ENCODE peak calls at places on chromosomes 11 and 22, in eight cellular contexts. O is endothelial cell of umbilical vein, P is astrocyte of the spinal cord, E is natural killer cell, M is GM12865, T is stomach, Y is tibial nerve, G is thoracic aorta. L is an unnamed sample.

GRCh38 chr22:24067587-24068376 is 56.7 kb downstream of the CABIN1 start:
- DNase-seq in O (no peak), P (no peak), E (no peak), M (no peak), T (peak; percentile 50), Y (no peak), G (no peak), L (no peak)

GRCh38 chr11:118691926-118692830 is 12.7 kb upstream of the TREH start:
- DNase-seq in O (no peak), P (peak; percentile 29), E (peak; percentile 52), M (peak; percentile 91), T (no peak), Y (no peak), G (no peak), L (no peak)

GRCh38 chr11:61679893-61680621 is at the start of gene DAGLA:
- DNase-seq in O (peak; percentile 54), P (peak; percentile 44), E (peak; percentile 87), M (peak; percentile 59), T (peak; percentile 83), Y (peak; percentile 62), G (no peak), L (peak; percentile 51)

GRCh38 chr11:75263944-75264349 is 23.4 kb downstream of the TPBGL start:
- DNase-seq in O (peak; percentile 28), P (no peak), E (no peak), M (no peak), T (no peak), Y (no peak), G (no peak), L (no peak)

GRCh38 chr11:128310005-128310404 is 277.4 kb downstream of the ETS1 start:
- DNase-seq in O (no peak), P (no peak), E (no peak), M (no peak), T (no peak), Y (no peak), G (no peak), L (no peak)

GRCh38 chr11:2150206-2150847 is 10.7 kb downstream of the INS start:
- DNase-seq in O (peak; percentile 75), P (peak; percentile 74), E (no peak), M (no peak), T (no peak), Y (peak; percentile 20), G (no peak), L (no peak)

GRCh38 chr11:1640076-1640946 is 10.7 kb downstream of the KRTAP5-5 start:
- DNase-seq in O (no peak), P (no peak), E (no peak), M (peak; percentile 17), T (peak; percentile 43), Y (no peak), G (no peak), L (no peak)

GRCh38 chr22:27573280-27573711 is 228.3 kb downstream of the MN1 start:
- DNase-seq in O (no peak), P (no peak), E (no peak), M (no peak), T (no peak), Y (no peak), G (no peak), L (no peak)

GRCh38 chr11:125071831-125072209 is 8.7 kb downstream of the SLC37A2 start:
- DNase-seq in O (no peak), P (no peak), E (no peak), M (no peak), T (no peak), Y (no peak), G (no peak), L (no peak)

GRCh38 chr11:72395993-72396392 is 38.3 kb downstream of the CLPB start:
- DNase-seq in O (no peak), P (no peak), E (no peak), M (no peak), T (no peak), Y (no peak), G (no peak), L (no peak)

GRCh38 chr11:114149689-114150407 is 90.3 kb downstream of the ZBTB16 start:
- DNase-seq in O (no peak), P (no peak), E (no peak), M (no peak), T (no peak), Y (no peak), G (no peak), L (no peak)

GRCh38 chr11:7677071-7677470 is 3.8 kb upstream of the CYB5R2 start:
- DNase-seq in O (peak; percentile 19), P (peak; percentile 14), E (no peak), M (no peak), T (no peak), Y (no peak), G (no peak), L (no peak)

GRCh38 chr11:70364745-70365535 is 33.4 kb upstream of the CTTN start:
- DNase-seq in O (no peak), P (no peak), E (peak; percentile 65), M (no peak), T (no peak), Y (no peak), G (no peak), L (no peak)

GRCh38 chr11:77052531-77052930 is 14.2 kb upstream of the CAPN5 start:
- DNase-seq in O (no peak), P (no peak), E (no peak), M (no peak), T (no peak), Y (no peak), G (no peak), L (no peak)

GRCh38 chr22:41845380-41846267 is 12.7 kb downstream of the SREBF2 start:
- DNase-seq in O (no peak), P (no peak), E (no peak), M (no peak), T (peak; percentile 41), Y (no peak), G (no peak), L (no peak)
- TF ChIP-seq CTCF in O (no peak), P (no peak), E (no peak), M (no peak), T (no peak), Y (no peak), G (no peak), L (no peak)

DNA sequence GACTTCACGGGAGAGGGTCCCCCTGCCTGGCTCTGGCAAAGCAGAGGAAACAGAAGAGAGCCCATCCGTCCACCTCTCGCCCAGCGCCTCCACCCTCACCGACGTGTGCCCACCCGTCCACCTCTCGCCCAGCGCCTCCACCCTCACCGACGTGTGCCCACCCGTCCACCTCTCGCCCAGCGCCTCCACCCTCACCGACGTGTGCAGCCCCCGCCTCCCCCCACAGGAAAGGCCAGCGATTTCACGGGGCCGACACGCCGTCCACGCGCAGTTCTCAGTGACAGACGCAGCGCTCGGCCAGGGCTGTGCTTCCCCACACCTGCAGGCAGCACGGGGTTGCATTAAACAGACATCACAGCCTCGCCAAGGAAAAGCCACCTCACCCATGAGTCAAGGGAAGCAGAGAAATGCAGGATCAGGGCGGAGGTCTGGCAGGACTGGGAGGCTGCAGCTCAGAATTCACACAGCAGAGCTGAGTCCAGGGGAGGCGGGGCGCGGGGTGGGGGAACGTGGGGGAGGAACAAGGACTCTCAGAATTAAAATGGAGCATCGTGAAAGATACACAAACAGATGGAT is 377.8 kb downstream of the BRD1 start:
- DNase-seq in O (no peak), P (no peak), E (no peak), M (no peak), T (no peak), Y (no peak), G (no peak), L (no peak)
- TF ChIP-seq CTCF in O (no peak), P (no peak), E (no peak), M (no peak), T (no peak), Y (no peak), G (no peak), L (no peak)

GRCh38 chr11:80727315-80727714 is 1286.5 kb upstream of the TENM4 start:
- DNase-seq in O (no peak), P (no peak), E (no peak), M (peak; percentile 61), T (no peak), Y (no peak), G (no peak), L (no peak)
- TF ChIP-seq CTCF in O (peak; percentile 20), P (peak; percentile 35), E (no peak), M (peak; percentile 52), T (no peak), Y (no peak), G (no peak), L (no peak)

GRCh38 chr11:46826310-46827044 is 19.6 kb downstream of the CKAP5 start:
- DNase-seq in O (peak; percentile 86), P (peak; percentile 77), E (peak; percentile 77), M (peak; percentile 66), T (peak; percentile 82), Y (peak; percentile 74), G (peak; percentile 29), L (peak; percentile 63)
- TF ChIP-seq CTCF in O (no peak), P (no peak), E (no peak), M (no peak), T (peak; percentile 21), Y (peak; percentile 17), G (no peak), L (no peak)

DNA sequence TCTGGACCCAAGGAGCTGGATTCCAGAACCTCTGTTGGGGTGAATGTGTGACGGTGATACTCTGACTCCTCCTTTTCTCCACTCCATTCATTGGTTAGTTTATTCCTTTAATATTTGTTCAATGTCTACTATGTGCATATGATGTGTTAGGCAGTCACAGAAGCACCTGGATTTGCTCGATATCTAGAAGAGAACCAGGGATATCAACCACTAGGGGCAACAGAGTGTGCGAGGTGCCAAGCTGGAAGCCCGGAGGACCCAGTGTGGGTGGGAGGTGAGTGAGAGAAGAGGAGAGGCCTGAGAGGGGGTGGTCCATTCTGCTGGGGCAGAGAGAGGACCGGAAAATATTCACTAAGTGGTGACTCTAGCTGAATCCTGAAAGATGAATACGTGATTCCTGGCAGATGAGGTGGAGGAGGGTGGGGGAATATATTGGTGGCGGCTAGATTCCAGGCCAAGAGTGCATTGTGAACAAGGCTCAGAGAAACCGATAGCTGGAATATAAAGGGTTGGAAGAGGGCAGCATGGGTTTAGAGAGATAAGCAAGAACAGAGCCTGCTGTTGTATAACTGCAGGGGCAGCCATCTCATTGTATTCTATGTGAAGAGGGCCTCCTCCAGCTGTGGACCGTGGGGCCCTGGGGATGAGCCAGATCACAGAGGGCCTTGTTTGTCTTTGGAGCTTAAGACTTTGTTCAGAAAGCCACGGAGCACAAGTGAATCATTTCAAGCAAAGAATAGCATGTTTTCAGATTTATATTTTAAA is 6.9 kb upstream of the TIMP3 start:
- DNase-seq in O (no peak), P (peak; percentile 33), E (no peak), M (no peak), T (no peak), Y (no peak), G (no peak), L (no peak)
- TF ChIP-seq CTCF in O (no peak), P (peak; percentile 13), E (no peak), M (no peak), T (no peak), Y (no peak), G (no peak), L (no peak)

L was measured in omental fat pad.